ENCODE peak calls at places on chromosomes 11 and 22, in six cellular contexts. L is GM23248, U is sigmoid colon, V is lower leg skin, J is OCI-LY7, D is foreskin fibroblast. X is an unnamed sample.
A peak's percentile ranks its signal among the peaks of the same experiment; 100 is the strongest.

GRCh38 chr22:37229012-37229804 is 14.9 kb downstream of the RAC2 start:
- DNase-seq in L (peak; percentile 85), V (no peak), U (no peak), D (peak; percentile 90), J (peak; percentile 61), X (no peak)

GRCh38 chr11:126495806-126496205 is 140.3 kb downstream of the ST3GAL4 start:
- DNase-seq in D (no peak), U (peak; percentile 38), J (no peak), L (no peak), V (no peak), X (no peak)

GRCh38 chr11:128688031-128688713 is 5.7 kb upstream of the FLI1 start:
- DNase-seq in U (no peak), V (no peak), D (no peak), L (no peak), J (no peak), X (no peak)

GRCh38 chr11:95917188-95918036 is 6.5 kb downstream of the MTMR2 start:
- DNase-seq in L (no peak), D (no peak), U (no peak), J (no peak), V (no peak), X (peak; percentile 56)

GRCh38 chr11:11722861-11723260 is 101.1 kb upstream of the GALNT18 start:
- DNase-seq in D (no peak), J (no peak), U (no peak), V (no peak), L (no peak), X (no peak)

GRCh38 chr11:34274712-34275398 is 83.0 kb downstream of the ABTB2 start:
- DNase-seq in D (peak; percentile 97), J (no peak), V (peak; percentile 93), U (peak; percentile 96), L (peak; percentile 99), X (peak; percentile 99)

GRCh38 chr22:21041937-21042336 is 3.8 kb upstream of the LRRC74B start:
- DNase-seq in L (peak; percentile 80), D (peak; percentile 81), U (no peak), V (no peak), J (no peak), X (no peak)

GRCh38 chr11:94835571-94835970 is 67.4 kb downstream of the AMOTL1 start:
- DNase-seq in D (peak; percentile 58), U (no peak), V (no peak), J (no peak), L (peak; percentile 59), X (no peak)

GRCh38 chr11:110184974-110185597 is 91.9 kb downstream of the ZC3H12C start:
- DNase-seq in U (no peak), V (no peak), D (peak; percentile 94), J (no peak), L (peak; percentile 57), X (no peak)

GRCh38 chr11:104968365-104968855 is at the start of gene CASP4:
- DNase-seq in U (no peak), L (peak; percentile 81), V (peak; percentile 51), J (peak; percentile 2), D (peak; percentile 89), X (peak; percentile 31)

GRCh38 chr11:84465040-84465439 is 1162.1 kb downstream of the DLG2 start:
- DNase-seq in L (peak; percentile 36), J (no peak), U (no peak), V (no peak), D (no peak), X (no peak)

GRCh38 chr22:23070418-23071162 is at the start of gene GNAZ:
- DNase-seq in J (peak; percentile 67), V (no peak), U (peak; percentile 67), D (peak; percentile 24), L (peak; percentile 12), X (no peak)

GRCh38 chr22:23069502-23070357 is 589 bp upstream of the GNAZ start:
- DNase-seq in L (peak; percentile 92), J (peak; percentile 93), U (peak; percentile 95), V (peak; percentile 80), D (peak; percentile 96), X (peak; percentile 51)

GRCh38 chr22:23072911-23073491 is 2.7 kb downstream of the GNAZ start:
- DNase-seq in U (peak; percentile 38), D (peak; percentile 56), J (no peak), V (no peak), L (no peak), X (no peak)

GRCh38 chr22:23072035-23072910 is 2.0 kb downstream of the GNAZ start:
- DNase-seq in V (no peak), L (peak; percentile 6), D (peak; percentile 74), U (peak; percentile 60), J (no peak), X (no peak)

DNA sequence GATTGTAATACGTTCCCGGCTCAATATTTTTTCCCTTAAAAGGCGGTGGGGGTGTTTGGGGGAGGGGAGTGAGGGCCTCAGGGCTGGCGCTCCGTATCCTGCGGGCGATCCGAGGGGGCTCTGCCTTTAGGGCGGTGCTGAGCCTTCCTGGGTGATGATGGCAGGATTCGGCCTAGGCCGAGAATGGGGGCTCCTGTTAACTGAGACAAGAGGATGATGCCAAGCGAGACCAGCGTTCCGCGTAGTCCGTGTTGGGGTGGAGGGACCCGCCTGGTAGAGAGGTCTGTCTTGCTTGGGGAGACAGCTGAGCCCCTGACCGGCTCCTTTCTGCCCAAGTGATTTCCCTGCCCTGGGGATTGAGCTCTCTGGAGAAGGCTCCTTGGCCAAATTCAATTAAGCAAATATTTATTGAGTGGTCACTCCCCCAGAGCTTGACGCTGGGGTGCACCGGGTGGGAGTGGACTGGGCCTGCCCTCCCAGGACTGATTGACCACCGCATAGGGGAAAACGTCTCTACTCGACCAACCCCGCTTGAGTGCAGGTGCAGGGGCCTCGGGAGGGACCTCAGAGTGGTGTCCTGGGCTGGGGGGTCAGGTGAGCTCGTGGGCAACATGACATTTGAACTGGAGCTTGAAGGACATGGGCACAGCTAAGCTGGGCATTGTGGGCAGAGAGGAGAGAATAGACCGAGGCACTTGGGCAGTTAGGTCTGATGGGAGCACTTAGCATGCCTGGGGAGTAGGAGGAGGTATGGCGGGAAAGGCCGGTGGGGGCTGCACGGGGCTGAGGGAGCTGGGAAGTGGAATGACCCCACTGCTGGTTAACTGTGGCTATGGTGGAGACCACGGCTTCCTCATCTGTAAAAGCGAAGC is 1.1 kb downstream of the GNAZ start:
- DNase-seq in D (no peak), J (no peak), V (no peak), L (no peak), U (peak; percentile 63), X (no peak)
- H3K4me3 ChIP-seq in D (peak overlapping the region; percentile 59), J (peak overlapping the region; percentile 96), V (no peak overlapping the region), L (no peak overlapping the region), U (peak overlapping the region; percentile 61), X (peak overlapping the region; percentile 63)

DNA sequence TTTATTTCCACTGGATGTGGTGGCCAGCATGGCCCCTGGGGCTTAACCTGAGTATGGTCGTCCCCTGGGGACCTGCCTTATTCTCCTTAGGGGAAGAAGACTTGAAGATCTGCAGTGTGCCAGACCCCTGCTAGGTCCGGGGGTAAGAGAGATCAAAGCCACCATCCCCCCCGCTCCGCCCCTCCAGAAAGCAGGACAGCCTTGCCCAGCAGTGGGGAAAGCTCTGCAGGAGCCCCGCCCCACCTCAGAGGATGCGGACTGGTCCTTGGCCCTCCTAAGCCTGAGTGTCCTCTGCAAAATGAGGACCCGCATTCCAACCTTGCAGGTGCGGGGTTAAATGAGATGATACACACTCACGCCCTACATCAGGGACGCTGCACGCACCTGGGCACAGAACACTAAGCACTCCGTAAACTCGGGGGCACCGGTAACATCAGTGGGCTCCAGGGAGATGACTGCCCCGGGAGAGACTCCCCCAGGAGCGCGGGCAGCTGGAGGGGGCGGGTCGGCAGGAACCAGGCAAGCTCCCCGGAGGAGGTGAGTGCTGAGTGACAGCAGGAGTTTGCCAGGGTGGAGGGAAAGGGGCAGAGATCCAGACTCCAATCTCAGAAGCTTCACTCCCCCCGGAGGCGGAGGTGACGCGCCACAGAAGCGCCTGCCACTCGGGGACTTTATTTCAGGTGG is 564 bp upstream of the ANO1 start:
- DNase-seq in L (no peak), U (peak; percentile 54), V (no peak), D (no peak), J (no peak), X (no peak)
- H3K4me3 ChIP-seq in L (no peak overlapping the region), U (no peak overlapping the region), V (no peak overlapping the region), D (no peak overlapping the region), J (no peak overlapping the region), X (no peak overlapping the region)

DNA sequence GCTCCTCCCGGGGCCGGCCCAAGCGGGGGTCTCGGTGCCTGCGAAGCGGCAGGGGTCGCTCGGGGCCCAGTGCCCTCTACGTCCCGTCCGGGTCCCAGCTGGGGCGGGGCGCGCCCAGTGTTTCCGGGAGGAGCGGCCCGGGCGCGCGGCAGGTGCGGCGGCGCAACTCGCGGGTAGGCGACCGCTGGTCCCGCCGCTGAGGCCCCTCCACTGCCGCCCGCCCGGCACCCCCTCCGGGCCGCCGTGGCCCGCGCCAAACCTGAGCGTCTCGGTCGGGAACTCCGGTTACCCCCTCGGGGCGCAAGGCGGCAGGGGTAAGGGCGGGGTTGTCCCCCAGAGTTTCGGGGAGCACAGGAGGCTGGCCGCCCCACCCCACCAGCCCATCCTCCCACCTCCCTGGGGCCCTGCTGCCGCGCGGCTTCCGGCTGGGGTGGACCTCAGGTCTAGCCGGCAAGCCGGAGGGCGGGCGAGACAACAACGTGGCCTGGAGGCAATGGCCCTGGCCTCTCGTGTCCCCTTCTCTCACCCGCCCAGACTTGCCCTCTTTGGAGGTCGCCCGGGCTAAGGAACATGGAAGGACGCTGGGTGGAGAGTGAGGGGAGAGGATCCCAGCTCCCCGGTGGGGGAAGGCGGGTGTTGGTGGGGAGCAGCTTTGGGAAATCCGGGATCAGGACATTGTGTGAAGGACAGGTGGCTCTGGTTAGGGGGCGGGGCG is 416 bp upstream of the CRACR2B start:
- DNase-seq in J (peak; percentile 43), L (no peak), D (peak; percentile 22), V (no peak), U (no peak), X (no peak)
- H3K4me3 ChIP-seq in J (peak overlapping the region; percentile 62), L (peak overlapping the region; percentile 45), D (no peak overlapping the region), V (no peak overlapping the region), U (no peak overlapping the region), X (peak overlapping the region; percentile 61)

GRCh38 chr11:125494033-125494364 is 2.1 kb downstream of the FEZ1 start:
- DNase-seq in U (no peak), V (no peak), L (no peak), J (no peak), D (peak; percentile 8), X (no peak)

GRCh38 chr11:125494601-125494986 is 1.5 kb downstream of the FEZ1 start:
- DNase-seq in L (no peak), D (peak; percentile 37), V (no peak), J (no peak), U (no peak), X (no peak)

GRCh38 chr11:125498521-125498920 is 2.5 kb upstream of the FEZ1 start:
- DNase-seq in D (no peak), J (no peak), V (no peak), U (no peak), L (no peak), X (no peak)

GRCh38 chr11:125496465-125496817 is 376 bp upstream of the FEZ1 start:
- DNase-seq in J (no peak), L (no peak), U (no peak), V (no peak), D (no peak), X (no peak)

DNA sequence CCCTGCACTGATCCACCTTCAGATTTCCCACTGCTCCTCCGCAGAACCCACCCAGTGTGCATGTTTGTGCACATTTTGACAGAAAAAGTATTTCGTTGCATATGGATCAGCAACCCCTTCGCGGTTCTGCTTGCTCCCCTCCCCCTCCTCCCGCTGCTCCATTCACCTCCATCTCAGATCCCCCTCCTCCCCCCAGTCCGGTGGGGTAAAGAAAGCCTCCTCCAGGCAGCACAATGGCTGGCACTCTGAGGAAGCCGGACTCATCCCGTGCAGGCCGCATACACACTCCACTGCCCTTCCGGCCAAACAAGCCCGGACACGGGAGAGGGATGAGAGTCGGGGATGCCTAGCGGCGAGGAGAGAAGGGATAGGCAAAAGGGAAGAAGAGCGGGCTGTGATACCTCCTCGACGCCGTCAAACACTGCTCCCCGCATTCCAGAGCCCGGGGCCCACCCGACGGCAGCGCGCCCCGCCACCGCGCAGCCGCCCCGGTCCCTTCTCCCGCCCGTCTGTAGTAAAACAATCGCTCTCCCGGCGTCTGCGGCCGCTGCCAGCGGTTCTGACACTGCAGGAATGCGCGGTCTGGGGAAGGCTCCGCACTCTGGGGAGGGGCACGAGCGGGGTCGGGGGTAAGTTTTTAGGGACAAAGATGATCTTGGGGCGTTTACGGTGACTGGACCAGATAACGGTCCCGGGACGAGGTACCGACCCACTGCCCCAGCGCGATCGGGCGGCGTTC is 909 bp downstream of the FEZ1 start:
- DNase-seq in J (no peak), D (peak; percentile 71), U (peak; percentile 77), L (peak; percentile 69), V (no peak), X (no peak)
- H3K4me3 ChIP-seq in J (no peak overlapping the region), D (peak overlapping the region; percentile 80), U (peak overlapping the region; percentile 58), L (peak overlapping the region; percentile 79), V (peak overlapping the region; percentile 53), X (peak overlapping the region; percentile 46)